ENCODE peak calls at places on chromosome 1, in ten cellular contexts. One of them, this sample, is unnamed.

GRCh38 chr1:145871994-145872411 is 13.1 kb upstream of the PIAS3 start:
- DNase-seq in choroid plexus epithelial cell: peak
- DNase-seq in activated naive CD4-positive, alpha-beta T cell treated with anti-CD3 and anti-CD28 coated beads, Interleukin-2, amount 50 U/mL, for 16 hours: peak
- DNase-seq in GM04503: no peak
- DNase-seq in BE2C: no peak
- DNase-seq in glutamatergic neuron: peak
- DNase-seq in neural crest cell: no peak
- DNase-seq in left cardiac atrium: peak
- DNase-seq in fibroblast of lung: peak
- DNase-seq in NCI-H774: no peak
- DNase-seq in this sample: peak

GRCh38 chr1:40668769-40669525 is 3.5 kb upstream of the RIMS3 start:
- DNase-seq in choroid plexus epithelial cell: peak
- DNase-seq in activated naive CD4-positive, alpha-beta T cell treated with anti-CD3 and anti-CD28 coated beads, Interleukin-2, amount 50 U/mL, for 16 hours: peak
- DNase-seq in GM04503: no peak
- DNase-seq in BE2C: peak
- DNase-seq in glutamatergic neuron: peak
- DNase-seq in neural crest cell: peak
- DNase-seq in left cardiac atrium: peak
- DNase-seq in fibroblast of lung: peak
- DNase-seq in NCI-H774: peak
- DNase-seq in this sample: peak

GRCh38 chr1:58811303-58811702 is 27.5 kb upstream of the JUN start:
- DNase-seq in choroid plexus epithelial cell: no peak
- DNase-seq in activated naive CD4-positive, alpha-beta T cell treated with anti-CD3 and anti-CD28 coated beads, Interleukin-2, amount 50 U/mL, for 16 hours: no peak
- DNase-seq in GM04503: no peak
- DNase-seq in BE2C: no peak
- DNase-seq in glutamatergic neuron: no peak
- DNase-seq in neural crest cell: no peak
- DNase-seq in left cardiac atrium: no peak
- DNase-seq in fibroblast of lung: no peak
- DNase-seq in NCI-H774: no peak
- DNase-seq in this sample: no peak

GRCh38 chr1:248900637-248901036 is 5.4 kb upstream of the PGBD2 start:
- DNase-seq in choroid plexus epithelial cell: no peak
- DNase-seq in activated naive CD4-positive, alpha-beta T cell treated with anti-CD3 and anti-CD28 coated beads, Interleukin-2, amount 50 U/mL, for 16 hours: no peak
- DNase-seq in GM04503: no peak
- DNase-seq in BE2C: no peak
- DNase-seq in glutamatergic neuron: no peak
- DNase-seq in neural crest cell: no peak
- DNase-seq in left cardiac atrium: no peak
- DNase-seq in fibroblast of lung: no peak
- DNase-seq in NCI-H774: no peak
- DNase-seq in this sample: no peak

GRCh38 chr1:80218112-80218511 is 1211.6 kb upstream of the ADGRL4 start:
- DNase-seq in choroid plexus epithelial cell: peak
- DNase-seq in activated naive CD4-positive, alpha-beta T cell treated with anti-CD3 and anti-CD28 coated beads, Interleukin-2, amount 50 U/mL, for 16 hours: no peak
- DNase-seq in GM04503: no peak
- DNase-seq in BE2C: no peak
- DNase-seq in glutamatergic neuron: no peak
- DNase-seq in neural crest cell: no peak
- DNase-seq in left cardiac atrium: no peak
- DNase-seq in fibroblast of lung: peak
- DNase-seq in NCI-H774: no peak
- DNase-seq in this sample: no peak

GRCh38 chr1:40478276-40478675 is 1.2 kb downstream of the ZFP69 start:
- DNase-seq in choroid plexus epithelial cell: no peak
- DNase-seq in activated naive CD4-positive, alpha-beta T cell treated with anti-CD3 and anti-CD28 coated beads, Interleukin-2, amount 50 U/mL, for 16 hours: no peak
- DNase-seq in GM04503: no peak
- DNase-seq in BE2C: no peak
- DNase-seq in glutamatergic neuron: no peak
- DNase-seq in neural crest cell: no peak
- DNase-seq in left cardiac atrium: no peak
- DNase-seq in fibroblast of lung: no peak
- DNase-seq in NCI-H774: no peak
- DNase-seq in this sample: no peak

GRCh38 chr1:3827813-3828307 is 29.2 kb downstream of the CEP104 start:
- DNase-seq in choroid plexus epithelial cell: peak
- DNase-seq in activated naive CD4-positive, alpha-beta T cell treated with anti-CD3 and anti-CD28 coated beads, Interleukin-2, amount 50 U/mL, for 16 hours: no peak
- DNase-seq in GM04503: no peak
- DNase-seq in BE2C: peak
- DNase-seq in glutamatergic neuron: peak
- DNase-seq in neural crest cell: no peak
- DNase-seq in left cardiac atrium: no peak
- DNase-seq in fibroblast of lung: peak
- DNase-seq in NCI-H774: no peak
- DNase-seq in this sample: peak

GRCh38 chr1:215911406-215911968 is 344.4 kb downstream of the KCTD3 start:
- DNase-seq in choroid plexus epithelial cell: peak
- DNase-seq in activated naive CD4-positive, alpha-beta T cell treated with anti-CD3 and anti-CD28 coated beads, Interleukin-2, amount 50 U/mL, for 16 hours: no peak
- DNase-seq in GM04503: peak
- DNase-seq in BE2C: no peak
- DNase-seq in glutamatergic neuron: no peak
- DNase-seq in neural crest cell: no peak
- DNase-seq in left cardiac atrium: no peak
- DNase-seq in fibroblast of lung: peak
- DNase-seq in NCI-H774: no peak
- DNase-seq in this sample: no peak

GRCh38 chr1:97396463-97396862 is 524.4 kb downstream of the DPYD start:
- DNase-seq in choroid plexus epithelial cell: no peak
- DNase-seq in activated naive CD4-positive, alpha-beta T cell treated with anti-CD3 and anti-CD28 coated beads, Interleukin-2, amount 50 U/mL, for 16 hours: no peak
- DNase-seq in GM04503: no peak
- DNase-seq in BE2C: no peak
- DNase-seq in glutamatergic neuron: no peak
- DNase-seq in neural crest cell: no peak
- DNase-seq in left cardiac atrium: no peak
- DNase-seq in fibroblast of lung: no peak
- DNase-seq in NCI-H774: no peak
- DNase-seq in this sample: no peak